ENCODE peak calls at places on chromosome 17, in ten cellular contexts. P is NCI-H1048; E is fibroblast of the aortic adventitia; M is RCC 7860; G is kidney tubule cell; X is CD8-positive, alpha-beta memory T cell; Y is pancreas; H is stimulated activated CD4-positive, alpha-beta T cell treated with anti-CD3 and anti-CD28 coated beads, Interleukin-2, amount 100 ng/mL, for 48 hours; C is kidney epithelial cell; W is hypothalamus. I is an unnamed sample.

GRCh38 chr17:57900991-57901743 is 51.3 kb upstream of the MRPS23 start:
- DNase-seq in G (peak; percentile 48), X (no peak), Y (peak; percentile 81), H (no peak), E (no peak), P (no peak), W (no peak), C (no peak), M (no peak), I (no peak)

GRCh38 chr17:37446027-37446426 is 39.3 kb downstream of the TADA2A start:
- DNase-seq in P (no peak), M (peak; percentile 88), H (no peak), X (no peak), E (no peak), W (no peak), Y (no peak), C (peak; percentile 94), G (peak; percentile 95), I (no peak)

GRCh38 chr17:28737316-28737715 is 6.5 kb upstream of the TRAF4 start:
- DNase-seq in E (no peak), H (no peak), M (no peak), Y (no peak), X (no peak), W (no peak), C (no peak), G (no peak), P (no peak), I (no peak)

GRCh38 chr17:47072881-47073280 is 93.8 kb upstream of the RPRML start:
- DNase-seq in X (no peak), M (no peak), E (no peak), Y (no peak), P (no peak), H (no peak), C (no peak), W (no peak), G (no peak), I (no peak)

GRCh38 chr17:32913593-32913992 is 14.4 kb upstream of the TMEM98 start:
- DNase-seq in M (no peak), H (no peak), X (no peak), Y (no peak), G (no peak), P (no peak), W (no peak), E (no peak), C (no peak), I (no peak)

GRCh38 chr17:4204676-4205075 is 59.1 kb downstream of the ANKFY1 start:
- DNase-seq in G (no peak), Y (no peak), E (peak; percentile 99), H (no peak), C (no peak), P (no peak), M (no peak), W (no peak), X (no peak), I (peak; percentile 93)

GRCh38 chr17:43714338-43715149 is 44.0 kb downstream of the SOST start:
- DNase-seq in M (peak; percentile 93), C (peak; percentile 90), P (no peak), X (no peak), W (no peak), G (peak; percentile 99), Y (no peak), E (no peak), H (no peak), I (peak; percentile 57)

GRCh38 chr17:69869667-69870066 is 205.4 kb upstream of the KCNJ16 start:
- DNase-seq in E (no peak), H (no peak), G (no peak), C (no peak), Y (no peak), X (no peak), M (peak; percentile 7), P (no peak), W (no peak), I (no peak)

GRCh38 chr17:78111727-78112507 is 16.6 kb downstream of the TMC6 start:
- DNase-seq in E (no peak), M (no peak), H (no peak), P (no peak), X (no peak), G (no peak), W (no peak), Y (no peak), C (no peak), I (no peak)

GRCh38 chr17:14125518-14126125 is 56.3 kb downstream of the COX10 start:
- DNase-seq in M (no peak), E (no peak), W (no peak), P (no peak), Y (no peak), C (no peak), X (no peak), G (peak; percentile 2), H (no peak), I (no peak)

GRCh38 chr17:27996157-27997043 is 46.1 kb upstream of the NLK start:
- DNase-seq in X (no peak), Y (no peak), W (no peak), M (no peak), P (no peak), H (no peak), E (no peak), C (no peak), G (no peak), I (no peak)

GRCh38 chr17:68391561-68392268 is 65.6 kb downstream of the WIPI1 start:
- DNase-seq in Y (no peak), P (no peak), W (no peak), M (no peak), G (no peak), C (no peak), H (no peak), X (no peak), E (peak; percentile 76), I (no peak)

GRCh38 chr17:5122586-5123342 is 6.9 kb downstream of the USP6 start:
- DNase-seq in P (no peak), E (no peak), H (no peak), Y (peak; percentile 12), X (no peak), W (peak; percentile 20), M (no peak), C (no peak), G (no peak), I (peak; percentile 13)

GRCh38 chr17:49998836-49999511 is 4.0 kb upstream of the DLX3 start:
- DNase-seq in E (no peak), G (no peak), C (no peak), X (no peak), W (no peak), H (no peak), M (no peak), Y (no peak), P (no peak), I (no peak)

GRCh38 chr17:27622914-27623313 is 8.1 kb upstream of the LGALS9 start:
- DNase-seq in M (no peak), Y (no peak), P (no peak), W (peak; percentile 20), G (no peak), E (no peak), X (no peak), H (no peak), C (no peak), I (no peak)

GRCh38 chr17:37490638-37491614 is 1.2 kb downstream of the DUSP14 start:
- DNase-seq in X (no peak), C (peak; percentile 65), W (no peak), M (peak; percentile 85), Y (peak; percentile 30), P (no peak), E (peak; percentile 81), G (peak; percentile 88), H (peak; percentile 17), I (peak; percentile 89)

GRCh38 chr17:27778193-27778592 is 22.1 kb downstream of the NOS2 start:
- DNase-seq in H (no peak), E (peak; percentile 68), W (no peak), P (no peak), C (no peak), G (peak; percentile 69), X (no peak), Y (no peak), M (peak; percentile 4), I (peak; percentile 47)

GRCh38 chr17:19433727-19434340 is 22.8 kb downstream of the RNF112 start:
- DNase-seq in Y (no peak), X (no peak), H (no peak), C (no peak), W (no peak), E (no peak), G (no peak), P (no peak), M (no peak), I (no peak)

GRCh38 chr17:40612510-40613244 is 34.9 kb downstream of the SMARCE1 start:
- DNase-seq in X (peak; percentile 60), W (no peak), G (peak; percentile 22), C (no peak), E (no peak), P (no peak), Y (no peak), M (no peak), H (no peak), I (no peak)

GRCh38 chr17:59456428-59456827 is 109.0 kb upstream of the DHX40 start:
- DNase-seq in P (no peak), C (no peak), G (no peak), X (no peak), W (no peak), E (no peak), Y (no peak), M (no peak), H (no peak), I (no peak)

GRCh38 chr17:2892305-2892971 is 96.2 kb downstream of the RAP1GAP2 start:
- DNase-seq in H (no peak), E (peak; percentile 73), Y (peak; percentile 81), G (peak; percentile 96), C (peak; percentile 97), P (no peak), X (no peak), W (no peak), M (peak; percentile 76), I (peak; percentile 81)

GRCh38 chr17:1605681-1606351 is 22.8 kb downstream of the SLC43A2 start:
- DNase-seq in E (no peak), X (no peak), G (peak; percentile 42), W (no peak), C (no peak), Y (no peak), P (no peak), H (no peak), M (no peak), I (no peak)

GRCh38 chr17:1304962-1305361 is 25.5 kb downstream of the TRARG1 start:
- DNase-seq in H (no peak), G (no peak), Y (no peak), X (no peak), P (no peak), C (no peak), E (no peak), W (no peak), M (no peak), I (no peak)

GRCh38 chr17:74214642-74215331 is 1.4 kb downstream of the TTYH2 start:
- DNase-seq in X (no peak), E (no peak), C (no peak), Y (no peak), M (no peak), H (no peak), P (no peak), G (no peak), W (no peak), I (no peak)